ENCODE peak calls at places on chromosomes 12 and 14, in seven cellular contexts. S is HCT116, D is left ventricle myocardium inferior, I is cardiac fibroblast, U is foreskin fibroblast, L is ovary, N is astrocyte of the spinal cord. P is an unnamed sample.

GRCh38 chr12:46404225-46404631 is 31.7 kb upstream of the SLC38A2 start:
- DNase-seq in U (peak; percentile 50), L (no peak), I (peak; percentile 73), S (no peak), D (no peak), N (peak; percentile 94), P (no peak)

GRCh38 chr12:119410396-119410795 is 75.9 kb downstream of the CCDC60 start:
- DNase-seq in I (no peak), L (no peak), S (no peak), D (no peak), N (no peak), U (no peak), P (no peak)

GRCh38 chr12:12224240-12224940 is 42.5 kb downstream of the LRP6 start:
- DNase-seq in D (no peak), L (no peak), I (peak; percentile 39), N (peak; percentile 49), U (peak; percentile 61), S (no peak), P (peak; percentile 34)

GRCh38 chr12:12757121-12757520 is 28.3 kb upstream of the APOLD1 start:
- DNase-seq in U (no peak), D (no peak), N (no peak), S (no peak), L (no peak), I (no peak), P (no peak)

GRCh38 chr12:76646366-76646765 is 86.8 kb upstream of the OSBPL8 start:
- DNase-seq in L (no peak), D (no peak), N (no peak), U (no peak), I (no peak), S (no peak), P (no peak)

GRCh38 chr12:27865421-27865820 is 85.4 kb upstream of the MANSC4 start:
- DNase-seq in N (peak; percentile 28), S (no peak), D (no peak), I (peak; percentile 93), U (peak; percentile 93), L (no peak), P (no peak)

GRCh38 chr14:77561881-77562280 is 54.6 kb downstream of the SPTLC2 start:
- DNase-seq in I (no peak), S (no peak), L (no peak), D (no peak), U (no peak), N (no peak), P (no peak)

GRCh38 chr14:80491131-80491530 is 279.8 kb upstream of the DIO2 start:
- DNase-seq in S (no peak), U (peak; percentile 87), D (peak; percentile 68), N (peak; percentile 83), I (peak; percentile 50), L (no peak), P (no peak)

GRCh38 chr12:132218915-132219314 is 74.7 kb downstream of the NOC4L start:
- DNase-seq in S (peak; percentile 52), I (peak; percentile 16), L (no peak), N (no peak), U (peak; percentile 15), D (no peak), P (no peak)

GRCh38 chr14:74881425-74882102 is at the start of gene DLST:
- DNase-seq in N (peak; percentile 88), I (peak; percentile 87), U (peak; percentile 96), D (peak; percentile 88), L (peak; percentile 84), S (peak; percentile 71), P (peak; percentile 66)

GRCh38 chr12:14400599-14400998 is 35.1 kb downstream of the ATF7IP start:
- DNase-seq in D (no peak), L (no peak), I (no peak), S (no peak), U (no peak), N (no peak), P (no peak)

GRCh38 chr12:14399871-14400270 is 34.4 kb downstream of the ATF7IP start:
- DNase-seq in L (no peak), D (no peak), U (no peak), S (no peak), N (peak; percentile 73), I (peak; percentile 73), P (no peak)

GRCh38 chr12:14403293-14403692 is 37.8 kb downstream of the ATF7IP start:
- DNase-seq in L (no peak), D (no peak), S (no peak), N (no peak), I (no peak), U (no peak), P (no peak)

GRCh38 chr12:14402697-14403096 is 37.2 kb downstream of the ATF7IP start:
- DNase-seq in L (no peak), N (no peak), U (no peak), D (no peak), S (no peak), I (no peak), P (no peak)

GRCh38 chr12:14403711-14404164 is 38.3 kb downstream of the ATF7IP start:
- DNase-seq in D (no peak), S (no peak), L (no peak), I (peak; percentile 85), N (peak; percentile 93), U (peak; percentile 67), P (no peak)
- H3K4me3 ChIP-seq in D (peak overlapping the region; percentile 15), S (no peak overlapping the region), L (no peak overlapping the region), I (no peak overlapping the region), N (no peak overlapping the region), U (no peak overlapping the region), P (no peak overlapping the region)

GRCh38 chr12:50186667-50187066 is 19.5 kb upstream of the CERS5 start:
- DNase-seq in I (peak; percentile 79), D (no peak), N (peak; percentile 66), L (no peak), S (no peak), U (peak; percentile 63), P (no peak)

GRCh38 chr12:50185975-50186663 is 18.9 kb upstream of the CERS5 start:
- DNase-seq in U (peak; percentile 47), I (peak; percentile 63), D (no peak), S (no peak), L (no peak), N (peak; percentile 72), P (no peak)

GRCh38 chr12:50188875-50189575 is 21.9 kb upstream of the CERS5 start:
- DNase-seq in U (no peak), D (no peak), N (no peak), L (no peak), S (no peak), I (no peak), P (no peak)

GRCh38 chr12:50188280-50188781 is 21.2 kb upstream of the CERS5 start:
- DNase-seq in U (peak; percentile 28), I (peak; percentile 78), N (no peak), D (no peak), L (no peak), S (no peak), P (no peak)

DNA sequence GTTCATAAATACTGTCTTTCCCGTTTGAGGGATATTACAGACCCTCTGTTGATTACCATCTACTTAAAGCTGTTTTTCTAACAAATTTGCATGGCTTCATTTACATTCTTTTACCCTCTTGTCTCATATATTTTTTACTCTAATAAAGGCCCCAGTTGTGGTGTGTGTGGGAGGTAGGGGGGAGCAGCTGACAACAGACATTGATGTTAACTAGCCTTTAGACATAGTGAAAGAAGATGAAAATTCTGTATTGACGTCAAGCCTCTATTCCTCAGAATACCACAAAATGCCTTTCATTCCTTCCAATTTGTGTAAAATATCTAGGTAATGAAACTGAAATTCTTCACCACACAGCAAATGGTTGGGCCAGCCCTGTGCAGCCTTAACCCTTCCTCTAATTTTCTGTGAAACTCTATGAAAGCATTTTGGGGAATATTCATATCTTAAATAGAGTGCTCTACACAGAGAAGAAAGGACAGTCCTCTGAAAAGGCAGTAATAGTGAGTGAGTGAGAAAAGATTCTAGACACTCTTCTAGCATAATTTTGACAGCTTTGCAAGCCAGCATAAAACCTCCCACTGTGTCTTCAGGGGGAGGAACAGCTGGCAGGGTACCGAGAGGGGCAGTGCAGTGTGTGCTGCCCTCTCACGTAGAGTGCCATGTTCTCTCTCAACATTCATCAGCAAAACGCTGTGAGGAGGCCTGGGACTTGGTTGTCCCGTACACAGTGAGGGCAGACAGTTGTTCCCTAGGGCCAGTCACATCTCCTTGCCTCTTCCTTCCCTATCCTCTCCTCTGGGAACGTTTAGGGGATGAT is 20.1 kb upstream of the CERS5 start:
- DNase-seq in N (peak; percentile 92), D (no peak), I (peak; percentile 91), U (peak; percentile 67), S (no peak), L (no peak), P (peak; percentile 83)
- TF ChIP-seq CTCF in N (no peak), D (no peak), I (no peak), U (no peak), S (no peak), L (no peak), P (no peak)

GRCh38 chr12:64273527-64274403 is 51.7 kb upstream of the KICS2 start:
- DNase-seq in L (no peak), N (no peak), D (no peak), S (peak; percentile 53), U (peak; percentile 52), I (peak; percentile 54), P (no peak)
- H3K4me3 ChIP-seq in L (no peak overlapping the region), N (no peak overlapping the region), D (no peak overlapping the region), S (no peak overlapping the region), U (no peak overlapping the region), I (no peak overlapping the region), P (no peak overlapping the region)

DNA sequence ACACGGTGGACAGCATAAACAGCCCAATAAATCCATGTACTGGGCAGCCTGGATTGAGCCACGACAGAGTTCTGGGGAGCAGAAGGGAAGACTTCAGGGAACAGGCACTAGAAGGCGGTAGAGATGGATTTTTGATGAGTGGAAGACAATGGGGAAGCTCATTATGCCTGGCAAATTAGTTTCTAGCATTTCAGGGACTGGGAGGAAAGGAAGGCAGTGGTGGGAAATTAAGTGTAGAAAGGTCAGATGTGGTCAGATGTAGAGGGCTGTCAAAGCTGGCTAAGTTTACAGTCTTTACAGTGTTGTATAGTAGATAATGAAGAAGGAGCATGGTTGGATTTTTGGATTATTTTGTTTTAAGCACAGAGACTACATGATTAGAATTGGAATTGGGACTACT is 9.1 kb downstream of the EGLN3 start:
- DNase-seq in I (no peak), U (no peak), S (no peak), D (no peak), N (no peak), L (no peak), P (no peak)
- TF ChIP-seq CTCF in I (no peak), U (no peak), S (no peak), D (no peak), N (no peak), L (no peak), P (no peak)

GRCh38 chr12:25887367-25887766 is 71.1 kb upstream of the RASSF8 start:
- DNase-seq in D (no peak), L (no peak), U (no peak), N (no peak), S (no peak), I (no peak), P (no peak)
- H3K4me3 ChIP-seq in D (no peak overlapping the region), L (no peak overlapping the region), U (no peak overlapping the region), N (no peak overlapping the region), S (no peak overlapping the region), I (no peak overlapping the region), P (no peak overlapping the region)

GRCh38 chr12:57008113-57008687 is 1.9 kb upstream of the ZBTB39 start:
- DNase-seq in N (peak; percentile 73), D (no peak), U (peak; percentile 76), S (peak; percentile 52), I (peak; percentile 77), L (no peak), P (peak; percentile 46)
- TF ChIP-seq CTCF in N (peak; percentile 69), D (peak; percentile 61), U (peak; percentile 65), S (peak; percentile 79), I (peak; percentile 58), L (no peak), P (peak; percentile 78)